ENCODE peak calls at places on chromosome 10, in four cellular contexts. One of them, this sample, is unnamed.

GRCh38 chr10:92087750-92088395 is 164.3 kb downstream of the BTAF1 start:
- DNase-seq in lower lobe of right lung: peak; percentile 51
- DNase-seq in mesenchymal stem cell: peak; percentile 88
- DNase-seq in uterus: peak; percentile 72
- DNase-seq in this sample: no peak

GRCh38 chr10:99779335-99779734 is 3.1 kb upstream of the ABCC2 start:
- DNase-seq in mesenchymal stem cell: peak; percentile 88
- DNase-seq in uterus: no peak
- DNase-seq in lower lobe of right lung: no peak
- DNase-seq in this sample: no peak

GRCh38 chr10:49365675-49366415 is 30.0 kb downstream of the DRGX start:
- DNase-seq in lower lobe of right lung: no peak
- DNase-seq in mesenchymal stem cell: no peak
- DNase-seq in uterus: no peak
- DNase-seq in this sample: peak; percentile 58

GRCh38 chr10:29784175-29784773 is 149.5 kb upstream of the SVIL start:
- DNase-seq in lower lobe of right lung: no peak
- DNase-seq in mesenchymal stem cell: peak; percentile 99
- DNase-seq in uterus: peak; percentile 84
- DNase-seq in this sample: no peak

GRCh38 chr10:22473459-22473858 is 128.2 kb downstream of the SPAG6 start:
- DNase-seq in uterus: no peak
- DNase-seq in mesenchymal stem cell: no peak
- DNase-seq in lower lobe of right lung: no peak
- DNase-seq in this sample: no peak

GRCh38 chr10:71433983-71434744 is 37.4 kb downstream of the CDH23 start:
- DNase-seq in uterus: no peak
- DNase-seq in mesenchymal stem cell: no peak
- DNase-seq in lower lobe of right lung: no peak
- DNase-seq in this sample: no peak

GRCh38 chr10:50392966-50393718 is 141.8 kb upstream of the ASAH2 start:
- DNase-seq in lower lobe of right lung: no peak
- DNase-seq in mesenchymal stem cell: peak; percentile 63
- DNase-seq in uterus: no peak
- DNase-seq in this sample: no peak

GRCh38 chr10:120989279-120989678 is 138.1 kb downstream of the WDR11 start:
- DNase-seq in uterus: no peak
- DNase-seq in mesenchymal stem cell: no peak
- DNase-seq in lower lobe of right lung: no peak
- DNase-seq in this sample: no peak

GRCh38 chr10:24541239-24541753 is 182.4 kb downstream of the ARHGAP21 start:
- DNase-seq in uterus: no peak
- DNase-seq in lower lobe of right lung: no peak
- DNase-seq in mesenchymal stem cell: no peak
- DNase-seq in this sample: no peak

GRCh38 chr10:117663750-117664149 is 121.2 kb downstream of the EMX2 start:
- DNase-seq in mesenchymal stem cell: peak; percentile 94
- DNase-seq in lower lobe of right lung: no peak
- DNase-seq in uterus: peak; percentile 59
- DNase-seq in this sample: no peak

GRCh38 chr10:133027480-133027879 is 60.2 kb upstream of the ADGRA1 start:
- DNase-seq in mesenchymal stem cell: no peak
- DNase-seq in lower lobe of right lung: no peak
- DNase-seq in uterus: no peak
- DNase-seq in this sample: no peak

GRCh38 chr10:13632407-13632806 is 45.6 kb downstream of the PRPF18 start:
- DNase-seq in mesenchymal stem cell: no peak
- DNase-seq in uterus: no peak
- DNase-seq in lower lobe of right lung: no peak
- DNase-seq in this sample: no peak

GRCh38 chr10:62732841-62733653 is 71.5 kb upstream of the ADO start:
- DNase-seq in mesenchymal stem cell: peak; percentile 78
- DNase-seq in uterus: no peak
- DNase-seq in lower lobe of right lung: no peak
- DNase-seq in this sample: no peak

GRCh38 chr10:101843032-101843991 is at the start of gene KCNIP2:
- DNase-seq in mesenchymal stem cell: no peak
- DNase-seq in lower lobe of right lung: peak; percentile 57
- DNase-seq in uterus: no peak
- DNase-seq in this sample: no peak

GRCh38 chr10:125120046-125120710 is 40.2 kb downstream of the CTBP2 start:
- DNase-seq in uterus: no peak
- DNase-seq in lower lobe of right lung: no peak
- DNase-seq in mesenchymal stem cell: peak; percentile 80
- DNase-seq in this sample: no peak

GRCh38 chr10:88071814-88072380 is 208.5 kb downstream of the PTEN start:
- DNase-seq in uterus: no peak
- DNase-seq in mesenchymal stem cell: no peak
- DNase-seq in lower lobe of right lung: peak; percentile 45
- DNase-seq in this sample: no peak

GRCh38 chr10:77806511-77807157 is 119.9 kb downstream of the DLG5 start:
- DNase-seq in lower lobe of right lung: peak; percentile 20
- DNase-seq in uterus: no peak
- DNase-seq in mesenchymal stem cell: no peak
- DNase-seq in this sample: no peak
- H3K4me3 ChIP-seq in lower lobe of right lung: no peak overlapping the region
- H3K4me3 ChIP-seq in uterus: no peak overlapping the region
- H3K4me3 ChIP-seq in mesenchymal stem cell: no peak overlapping the region
- H3K4me3 ChIP-seq in this sample: no peak overlapping the region

GRCh38 chr10:61021926-61022325 is 77.9 kb upstream of the RHOBTB1 start:
- DNase-seq in lower lobe of right lung: no peak
- DNase-seq in uterus: no peak
- DNase-seq in mesenchymal stem cell: no peak
- DNase-seq in this sample: no peak

GRCh38 chr10:61024801-61025201 is 80.8 kb upstream of the RHOBTB1 start:
- DNase-seq in mesenchymal stem cell: peak; percentile 43
- DNase-seq in uterus: no peak
- DNase-seq in lower lobe of right lung: no peak
- DNase-seq in this sample: no peak

GRCh38 chr10:61028861-61029361 is 84.9 kb upstream of the RHOBTB1 start:
- DNase-seq in lower lobe of right lung: no peak
- DNase-seq in uterus: no peak
- DNase-seq in mesenchymal stem cell: peak; percentile 38
- DNase-seq in this sample: no peak

GRCh38 chr10:61020420-61021158 is 76.6 kb upstream of the RHOBTB1 start:
- DNase-seq in mesenchymal stem cell: no peak
- DNase-seq in lower lobe of right lung: no peak
- DNase-seq in uterus: no peak
- DNase-seq in this sample: no peak

GRCh38 chr10:61023053-61023452 is 79.1 kb upstream of the RHOBTB1 start:
- DNase-seq in mesenchymal stem cell: no peak
- DNase-seq in uterus: no peak
- DNase-seq in lower lobe of right lung: no peak
- DNase-seq in this sample: no peak
- H3K4me3 ChIP-seq in mesenchymal stem cell: no peak overlapping the region
- H3K4me3 ChIP-seq in uterus: no peak overlapping the region
- H3K4me3 ChIP-seq in lower lobe of right lung: no peak overlapping the region
- H3K4me3 ChIP-seq in this sample: no peak overlapping the region

DNA sequence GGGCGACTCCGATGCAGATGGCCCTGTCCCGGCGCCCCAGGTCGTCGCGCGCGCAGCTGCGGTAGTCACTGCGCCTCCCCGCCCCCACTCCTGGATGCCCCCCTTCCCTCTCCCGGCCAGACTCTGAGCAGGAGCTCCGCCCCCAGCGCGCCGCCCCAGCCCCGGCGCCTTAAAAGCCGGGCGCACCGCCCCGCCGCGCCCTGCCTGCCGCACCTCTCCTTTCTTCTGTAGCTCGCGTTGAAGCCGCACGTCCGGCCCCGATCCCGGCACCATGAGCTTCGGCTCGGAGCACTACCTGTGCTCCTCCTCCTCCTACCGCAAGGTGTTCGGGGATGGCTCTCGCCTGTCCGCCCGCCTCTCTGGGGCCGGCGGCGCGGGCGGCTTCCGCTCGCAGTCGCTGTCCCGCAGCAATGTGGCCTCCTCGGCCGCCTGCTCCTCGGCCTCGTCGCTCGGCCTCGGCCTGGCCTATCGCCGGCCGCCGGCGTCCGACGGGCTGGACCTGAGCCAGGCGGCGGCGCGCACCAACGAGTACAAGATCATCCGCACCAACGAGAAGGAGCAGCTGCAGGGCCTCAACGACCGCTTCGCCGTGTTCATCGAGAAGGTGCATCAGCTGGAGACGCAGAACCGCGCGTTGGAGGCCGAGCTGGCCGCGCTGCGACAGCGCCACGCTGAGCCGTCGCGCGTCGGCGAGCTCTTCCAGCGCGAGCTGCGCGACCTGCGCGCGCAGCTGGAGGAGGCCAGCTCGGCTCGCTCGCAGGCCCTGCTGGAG is at the start of gene INA:
- DNase-seq in uterus: no peak
- DNase-seq in lower lobe of right lung: no peak
- DNase-seq in mesenchymal stem cell: peak; percentile 57
- DNase-seq in this sample: no peak
- H3K4me3 ChIP-seq in uterus: no peak within 1 kb of the TSS
- H3K4me3 ChIP-seq in lower lobe of right lung: peak within 1 kb of the TSS; percentile 31
- H3K4me3 ChIP-seq in mesenchymal stem cell: peak within 1 kb of the TSS; percentile 77
- H3K4me3 ChIP-seq in this sample: no peak within 1 kb of the TSS

DNA sequence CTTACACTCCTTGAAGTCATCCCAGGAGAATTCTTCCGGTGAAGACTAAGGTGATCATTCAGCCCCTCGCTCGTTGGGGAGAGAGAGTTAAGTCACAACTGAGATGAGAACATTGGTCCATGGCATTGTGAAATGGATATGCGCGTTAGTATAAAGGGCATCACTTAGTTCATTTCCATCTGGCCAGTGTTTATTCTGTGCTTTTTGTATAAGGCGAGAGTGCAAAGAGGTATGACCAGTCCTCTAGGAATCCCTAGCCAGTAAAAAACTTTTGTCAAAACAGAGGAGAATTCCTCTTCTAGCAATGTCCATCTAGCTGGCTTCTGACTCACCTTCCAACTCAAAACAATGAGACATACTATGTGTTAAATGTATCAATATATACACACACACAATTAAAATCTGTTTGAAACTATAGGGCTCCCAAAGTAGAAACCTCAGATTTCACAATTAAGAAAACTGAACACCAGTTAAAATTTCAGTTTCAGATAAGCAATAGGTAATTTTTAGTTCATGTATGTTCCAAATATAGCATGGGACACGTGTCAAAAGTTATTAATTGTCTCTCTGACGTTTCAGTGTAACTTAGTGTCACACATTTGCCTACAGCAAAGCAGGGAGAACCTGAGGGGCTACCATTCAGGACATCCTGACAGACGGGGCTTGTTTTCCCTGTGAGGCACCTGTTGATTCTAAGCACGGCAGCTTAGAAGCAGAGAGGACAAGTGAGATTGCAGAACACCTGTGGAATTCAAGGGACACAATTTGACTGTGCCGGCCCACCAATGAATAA is 158.9 kb downstream of the KLF6 start:
- DNase-seq in uterus: no peak
- DNase-seq in lower lobe of right lung: no peak
- DNase-seq in mesenchymal stem cell: peak; percentile 83
- DNase-seq in this sample: no peak
- H3K4me3 ChIP-seq in uterus: no peak overlapping the region
- H3K4me3 ChIP-seq in lower lobe of right lung: no peak overlapping the region
- H3K4me3 ChIP-seq in mesenchymal stem cell: no peak overlapping the region
- H3K4me3 ChIP-seq in this sample: no peak overlapping the region

GRCh38 chr10:127736915-127737562 is at the start of gene FOXI2:
- DNase-seq in mesenchymal stem cell: no peak
- DNase-seq in uterus: no peak
- DNase-seq in lower lobe of right lung: no peak
- DNase-seq in this sample: no peak
- H3K4me3 ChIP-seq in mesenchymal stem cell: no peak within 1 kb of the TSS
- H3K4me3 ChIP-seq in uterus: no peak within 1 kb of the TSS
- H3K4me3 ChIP-seq in lower lobe of right lung: peak within 1 kb of the TSS; percentile 8
- H3K4me3 ChIP-seq in this sample: no peak within 1 kb of the TSS

DNA sequence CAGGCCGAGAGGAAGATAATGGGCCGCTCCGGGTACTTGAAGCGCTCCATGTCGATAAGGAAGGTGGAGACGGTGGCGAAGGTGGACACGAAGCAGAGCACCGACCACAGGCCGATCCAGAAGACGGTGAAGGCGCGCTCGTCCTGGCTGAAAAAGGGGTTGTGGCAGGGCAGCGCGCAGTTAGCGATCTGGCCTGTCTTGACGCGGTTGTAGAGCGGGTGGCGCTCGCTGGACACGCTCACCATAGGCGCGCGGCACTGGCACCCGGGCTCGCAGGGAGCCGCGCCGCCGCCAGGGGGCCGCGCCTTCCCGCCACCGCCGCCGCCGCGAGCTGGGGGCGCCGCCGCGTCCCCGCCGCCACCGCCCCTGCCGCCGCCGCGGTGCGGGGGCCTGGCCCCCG is 1.6 kb downstream of the FZD8 start:
- DNase-seq in lower lobe of right lung: peak; percentile 82
- DNase-seq in uterus: peak; percentile 42
- DNase-seq in mesenchymal stem cell: peak; percentile 81
- DNase-seq in this sample: peak; percentile 74
- H3K4me3 ChIP-seq in lower lobe of right lung: peak overlapping the region; percentile 59
- H3K4me3 ChIP-seq in uterus: peak overlapping the region; percentile 41
- H3K4me3 ChIP-seq in mesenchymal stem cell: peak overlapping the region; percentile 83
- H3K4me3 ChIP-seq in this sample: peak overlapping the region; percentile 59

GRCh38 chr10:113711142-113711541 is 31.4 kb downstream of the CASP7 start:
- DNase-seq in uterus: no peak
- DNase-seq in mesenchymal stem cell: no peak
- DNase-seq in lower lobe of right lung: no peak
- DNase-seq in this sample: no peak

GRCh38 chr10:113709221-113709838 is 29.6 kb downstream of the CASP7 start:
- DNase-seq in uterus: no peak
- DNase-seq in lower lobe of right lung: no peak
- DNase-seq in mesenchymal stem cell: peak; percentile 92
- DNase-seq in this sample: no peak

GRCh38 chr10:113705344-113705878 is 25.7 kb downstream of the CASP7 start:
- DNase-seq in uterus: no peak
- DNase-seq in mesenchymal stem cell: no peak
- DNase-seq in lower lobe of right lung: no peak
- DNase-seq in this sample: no peak

GRCh38 chr10:113706623-113707022 is 26.9 kb downstream of the CASP7 start:
- DNase-seq in uterus: no peak
- DNase-seq in mesenchymal stem cell: no peak
- DNase-seq in lower lobe of right lung: no peak
- DNase-seq in this sample: no peak

GRCh38 chr10:113708640-113709039 is 28.9 kb downstream of the CASP7 start:
- DNase-seq in mesenchymal stem cell: peak; percentile 8
- DNase-seq in lower lobe of right lung: no peak
- DNase-seq in uterus: no peak
- DNase-seq in this sample: no peak
- H3K4me3 ChIP-seq in mesenchymal stem cell: no peak overlapping the region
- H3K4me3 ChIP-seq in lower lobe of right lung: no peak overlapping the region
- H3K4me3 ChIP-seq in uterus: no peak overlapping the region
- H3K4me3 ChIP-seq in this sample: no peak overlapping the region

DNA sequence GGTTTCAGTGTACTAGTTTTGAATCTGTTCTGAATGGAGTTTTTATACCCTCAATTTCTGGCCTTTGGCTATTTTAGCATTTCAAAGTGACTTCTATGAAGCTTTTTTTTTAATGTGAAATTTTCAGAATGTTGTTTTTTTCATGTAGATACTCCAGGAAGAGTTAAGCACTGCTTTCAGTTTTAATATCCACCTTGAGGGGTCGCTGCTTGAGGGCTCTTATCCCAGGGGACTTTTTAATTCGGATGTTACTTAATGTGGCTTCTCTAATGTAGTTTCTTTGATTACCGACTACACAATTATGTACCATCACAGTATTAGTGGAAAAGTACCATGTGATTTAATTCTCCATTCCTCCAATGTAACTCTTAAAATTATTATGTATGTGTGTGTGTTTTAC is 5.2 kb downstream of the IFIT5 start:
- DNase-seq in mesenchymal stem cell: peak; percentile 38
- DNase-seq in lower lobe of right lung: no peak
- DNase-seq in uterus: no peak
- DNase-seq in this sample: no peak
- H3K4me3 ChIP-seq in mesenchymal stem cell: peak overlapping the region; percentile 31
- H3K4me3 ChIP-seq in lower lobe of right lung: no peak overlapping the region
- H3K4me3 ChIP-seq in uterus: no peak overlapping the region
- H3K4me3 ChIP-seq in this sample: no peak overlapping the region

This sample was measured in aorta.